ENCODE peak calls at places on chromosomes 2 and 18, in five cellular contexts. E is OCI-LY7, X is mammary epithelial cell, M is adrenal gland, I is AG04450. F is an unnamed sample.

GRCh38 chr2:3911891-3912455 is 208.6 kb downstream of the DCDC2C start:
- DNase-seq in E (no peak), X (no peak), M (no peak), I (no peak), F (no peak)

GRCh38 chr2:236176951-236177350 is 8.8 kb upstream of the GBX2 start:
- DNase-seq in E (no peak), X (no peak), M (no peak), I (no peak), F (no peak)

GRCh38 chr2:70871398-70872211 is 36.0 kb upstream of the CD207 start:
- DNase-seq in E (peak; percentile 60), X (peak; percentile 55), M (peak; percentile 87), I (peak; percentile 57), F (peak; percentile 95)

GRCh38 chr2:120699292-120699691 is 36.4 kb upstream of the GLI2 start:
- DNase-seq in E (no peak), X (no peak), M (no peak), I (no peak), F (no peak)

GRCh38 chr2:106649306-106649705 is 162.1 kb downstream of the CD8B2 start:
- DNase-seq in E (no peak), X (no peak), M (no peak), I (no peak), F (no peak)

GRCh38 chr2:10223932-10224720 is 78.6 kb upstream of the HPCAL1 start:
- DNase-seq in E (no peak), X (no peak), M (no peak), I (no peak), F (no peak)

GRCh38 chr2:25570161-25570840 is 103.1 kb downstream of the DTNB start:
- DNase-seq in E (no peak), X (no peak), M (no peak), I (no peak), F (no peak)

GRCh38 chr2:46187112-46187618 is 110.0 kb upstream of the EPAS1 start:
- DNase-seq in E (no peak), X (peak; percentile 49), M (no peak), I (peak; percentile 63), F (no peak)

GRCh38 chr18:28110924-28111323 is 66.0 kb downstream of the CDH2 start:
- DNase-seq in E (no peak), X (no peak), M (peak; percentile 36), I (no peak), F (no peak)

GRCh38 chr2:182318466-182319309 is 108.1 kb downstream of the PDE1A start:
- DNase-seq in E (no peak), X (peak; percentile 8), M (no peak), I (no peak), F (no peak)

GRCh38 chr2:41957431-41957830 is 90.4 kb upstream of the PKDCC start:
- DNase-seq in E (no peak), X (no peak), M (no peak), I (no peak), F (no peak)

GRCh38 chr2:221142341-221142740 is 429.8 kb downstream of the EPHA4 start:
- DNase-seq in E (no peak), X (no peak), M (no peak), I (no peak), F (no peak)

GRCh38 chr18:45588831-45589558 is 26.3 kb upstream of the SLC14A2 start:
- DNase-seq in E (no peak), X (no peak), M (no peak), I (peak; percentile 57), F (no peak)

GRCh38 chr2:33108483-33109443 is 162.0 kb downstream of the LTBP1 start:
- DNase-seq in E (no peak), X (peak; percentile 74), M (no peak), I (peak; percentile 79), F (no peak)

GRCh38 chr18:57640236-57640635 is 18.6 kb upstream of the NARS1 start:
- DNase-seq in E (no peak), X (no peak), M (no peak), I (no peak), F (no peak)

GRCh38 chr2:119939915-119940314 is 73.0 kb upstream of the EPB41L5 start:
- DNase-seq in E (no peak), X (no peak), M (no peak), I (no peak), F (no peak)

GRCh38 chr2:240319221-240319854 is 116.1 kb upstream of the GPC1 start:
- DNase-seq in E (no peak), X (no peak), M (no peak), I (no peak), F (no peak)

GRCh38 chr2:72695676-72696075 is 130.2 kb downstream of the EXOC6B start:
- DNase-seq in E (no peak), X (no peak), M (no peak), I (no peak), F (no peak)

GRCh38 chr2:144162652-144163051 is 357.3 kb downstream of the ZEB2 start:
- DNase-seq in E (peak; percentile 65), X (peak; percentile 29), M (no peak), I (no peak), F (peak; percentile 44)

GRCh38 chr2:23900927-23901322 is 26.0 kb downstream of the ATAD2B start:
- DNase-seq in E (no peak), X (peak; percentile 82), M (no peak), I (peak; percentile 55), F (no peak)

GRCh38 chr18:62506495-62507143 is 16.2 kb upstream of the ZCCHC2 start:
- DNase-seq in E (no peak), X (no peak), M (no peak), I (no peak), F (no peak)

GRCh38 chr2:176637497-176638166 is 368.4 kb downstream of the MTX2 start:
- DNase-seq in E (no peak), X (peak; percentile 39), M (peak; percentile 69), I (no peak), F (peak; percentile 21)

GRCh38 chr2:119486196-119486827 is 38.0 kb downstream of the SCTR start:
- DNase-seq in E (no peak), X (no peak), M (peak; percentile 8), I (no peak), F (no peak)

GRCh38 chr18:29862824-29863223 is 1179.7 kb downstream of the DSC3 start:
- DNase-seq in E (no peak), X (no peak), M (no peak), I (no peak), F (no peak)

GRCh38 chr2:240149943-240150784 is 9.7 kb upstream of the OTOS start:
- DNase-seq in E (peak; percentile 40), X (no peak), M (no peak), I (no peak), F (peak; percentile 66)

GRCh38 chr2:216281881-216282280 is 90.4 kb downstream of the MARCHF4 start:
- DNase-seq in E (no peak), X (no peak), M (no peak), I (no peak), F (no peak)

GRCh38 chr18:10213526-10213925 is 240.9 kb upstream of the APCDD1 start:
- DNase-seq in E (peak; percentile 73), X (peak; percentile 41), M (no peak), I (no peak), F (no peak)

GRCh38 chr2:105888625-105889024 is 143.9 kb downstream of the NCK2 start:
- DNase-seq in E (peak; percentile 48), X (no peak), M (no peak), I (no peak), F (peak; percentile 68)

GRCh38 chr2:37417321-37417720 is 72.9 kb downstream of the QPCT start:
- DNase-seq in E (no peak), X (no peak), M (no peak), I (peak; percentile 23), F (no peak)

GRCh38 chr18:35617865-35618264 is 36.3 kb downstream of the GALNT1 start:
- DNase-seq in E (no peak), X (no peak), M (no peak), I (no peak), F (no peak)
- H3K27ac ChIP-seq in E (no peak overlapping the region), X (peak overlapping the region; percentile 52), M (no peak overlapping the region), I (no peak overlapping the region), F (no peak overlapping the region)

DNA sequence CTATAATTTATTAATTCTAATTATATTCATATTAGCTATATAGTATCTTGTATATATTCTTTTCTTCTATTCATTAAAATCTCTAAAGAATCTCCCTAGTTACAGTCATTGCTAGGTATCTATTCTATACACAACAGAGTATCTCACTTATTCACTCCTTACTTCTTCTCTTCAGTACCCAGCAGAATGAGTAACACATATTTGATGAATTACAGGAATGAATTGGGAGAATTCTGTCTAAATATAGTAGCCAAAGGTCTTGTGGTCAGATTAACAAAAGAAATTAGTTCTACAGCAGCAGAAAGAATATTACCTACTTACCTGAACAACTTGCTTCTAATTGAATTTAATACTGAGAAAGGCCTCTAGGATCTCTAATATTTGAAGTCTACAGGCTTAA is 758.0 kb upstream of the ZEB2 start:
- DNase-seq in E (no peak), X (peak; percentile 54), M (no peak), I (no peak), F (no peak)
- TF ChIP-seq CTCF in E (no peak), X (no peak), M (no peak), I (no peak), F (no peak)

DNA sequence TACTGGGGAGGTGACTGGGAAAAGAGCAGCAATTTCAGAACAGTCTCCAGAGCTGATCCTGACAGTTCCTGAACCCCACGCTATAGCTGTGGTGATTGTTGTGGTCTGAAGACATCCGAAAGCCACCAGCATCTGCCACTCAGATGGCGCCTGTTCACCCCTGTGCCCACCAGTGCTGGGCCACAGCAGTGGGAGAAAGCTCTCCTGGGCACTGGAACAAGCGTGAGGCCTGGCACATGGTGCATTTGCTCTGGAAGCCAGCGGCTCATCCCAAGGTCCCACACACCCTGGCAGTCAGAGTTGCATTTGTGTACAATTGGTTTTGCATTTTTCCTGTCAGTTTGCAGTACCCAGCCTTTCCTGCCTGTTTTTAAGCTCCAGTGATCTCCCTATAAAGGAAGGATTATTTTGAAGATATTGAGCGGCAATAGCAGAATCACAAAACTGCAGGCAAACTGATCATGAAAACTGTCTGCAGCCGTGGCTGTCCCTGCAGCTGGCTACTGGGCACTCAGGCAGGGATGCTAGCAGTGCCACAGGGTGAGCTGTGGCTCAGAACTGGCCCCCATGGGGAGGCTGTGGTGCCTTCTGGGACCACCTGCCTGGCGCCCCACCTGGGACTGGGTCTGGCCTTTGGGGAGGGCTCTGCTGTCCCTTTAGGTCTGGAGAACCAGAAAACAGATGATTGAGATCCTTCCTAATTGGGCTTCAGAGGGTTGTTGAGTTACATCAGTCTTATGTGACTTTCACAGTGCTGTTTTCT is 30.1 kb downstream of the IMPA2 start:
- DNase-seq in E (no peak), X (no peak), M (no peak), I (no peak), F (no peak)
- H3K27ac ChIP-seq in E (no peak overlapping the region), X (no peak overlapping the region), M (no peak overlapping the region), I (no peak overlapping the region), F (no peak overlapping the region)

DNA sequence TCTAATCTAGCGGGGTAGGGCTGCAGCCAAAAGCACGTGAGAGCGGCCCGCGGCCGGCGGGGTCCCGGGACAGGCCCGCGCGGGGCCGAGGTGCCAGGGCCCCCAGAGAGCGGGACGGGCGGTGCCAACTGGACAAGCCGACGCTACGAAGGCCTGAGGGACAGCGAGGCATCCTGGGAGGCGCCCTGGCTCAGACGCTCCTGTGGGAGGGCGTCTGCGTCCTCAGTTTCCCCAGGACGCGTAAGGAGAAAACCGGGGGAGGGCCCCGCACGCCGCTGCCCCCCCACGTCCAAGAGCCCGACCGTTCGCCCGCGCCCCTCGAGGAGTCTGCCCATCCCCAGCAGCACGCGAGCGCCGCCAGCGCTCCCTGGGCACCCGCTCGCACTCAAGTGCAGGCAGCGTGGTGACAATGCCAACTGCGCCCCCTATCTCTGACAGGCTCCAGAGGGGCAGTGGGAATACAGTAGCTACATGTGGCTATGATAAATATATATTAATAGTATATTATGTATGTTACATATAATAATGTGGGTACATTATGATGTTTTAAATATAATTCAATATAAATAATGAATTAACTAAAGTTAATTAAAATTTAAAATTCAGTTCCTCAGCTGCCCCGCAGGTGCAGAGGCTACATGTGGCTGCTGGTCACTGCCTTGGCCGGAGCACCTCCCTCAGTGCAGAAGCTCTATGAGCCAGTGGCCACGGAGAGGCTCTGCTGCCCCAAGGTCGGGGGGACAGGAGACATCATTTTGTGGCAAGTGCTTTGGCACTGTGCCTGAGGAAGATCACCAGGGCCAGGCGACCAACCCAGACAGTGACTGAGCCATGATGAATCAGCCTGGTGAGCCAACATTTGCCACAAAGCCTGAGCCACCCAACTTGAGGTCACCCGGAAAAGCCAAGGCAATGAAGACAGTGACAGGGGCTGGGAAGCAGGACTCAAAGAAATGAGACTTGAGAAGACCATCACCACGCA is 5.5 kb upstream of the SFT2D3 start:
- DNase-seq in E (no peak), X (peak; percentile 30), M (peak; percentile 49), I (no peak), F (peak; percentile 73)
- TF ChIP-seq CTCF in E (peak; percentile 24), X (no peak), M (peak; percentile 21), I (peak; percentile 44), F (peak; percentile 70)

F was measured in WERI-Rb-1.